ENCODE peak calls at places on chromosome 10, in ten cellular contexts. X is uterus, V is heart left ventricle, O is ovary, D is sigmoid colon, L is testis, U is K562, H is esophagus squamous epithelium, E is breast epithelium, Y is IMR-90. C is an unnamed sample.

GRCh38 chr10:50992972-50993766 is 81.1 kb upstream of the PRKG1 start:
- DNase-seq in X (peak), V (peak), O (peak), D (no peak), L (peak), U (no peak), H (no peak), E (no peak), Y (peak), C (no peak)

GRCh38 chr10:119754085-119754484 is 28.2 kb downstream of the INPP5F start:
- DNase-seq in X (no peak), V (no peak), O (no peak), D (no peak), L (no peak), U (no peak), H (no peak), E (no peak), Y (no peak), C (no peak)

GRCh38 chr10:18104223-18104872 is 35.9 kb upstream of the CACNB2 start:
- DNase-seq in X (peak), V (peak), O (peak), D (no peak), L (peak), U (peak), H (no peak), E (no peak), Y (peak), C (peak)

GRCh38 chr10:45419673-45420020 is 45.6 kb downstream of the ALOX5 start:
- DNase-seq in X (no peak), V (peak), O (no peak), D (no peak), L (no peak), U (peak), H (no peak), E (no peak), Y (no peak), C (no peak)

GRCh38 chr10:30463944-30464451 is 30.0 kb downstream of the MAP3K8 start:
- DNase-seq in X (no peak), V (no peak), O (no peak), D (no peak), L (no peak), U (no peak), H (no peak), E (no peak), Y (peak), C (no peak)

GRCh38 chr10:91271886-91272285 is 51.4 kb downstream of the PCGF5 start:
- DNase-seq in X (no peak), V (no peak), O (no peak), D (no peak), L (no peak), U (no peak), H (no peak), E (no peak), Y (peak), C (no peak)

GRCh38 chr10:71828702-71829101 is 22.3 kb downstream of the PSAP start:
- DNase-seq in X (no peak), V (peak), O (no peak), D (no peak), L (no peak), U (no peak), H (no peak), E (no peak), Y (no peak), C (no peak)

GRCh38 chr10:91603931-91604331 is 28.9 kb downstream of the PPP1R3C start:
- DNase-seq in X (no peak), V (no peak), O (no peak), D (no peak), L (no peak), U (no peak), H (no peak), E (no peak), Y (no peak), C (no peak)

GRCh38 chr10:102344067-102344466 is 51.4 kb upstream of the NFKB2 start:
- DNase-seq in X (no peak), V (no peak), O (no peak), D (no peak), L (no peak), U (no peak), H (no peak), E (no peak), Y (peak), C (no peak)

GRCh38 chr10:120336910-120337540 is 120.0 kb upstream of the PLPP4 start:
- DNase-seq in X (no peak), V (no peak), O (no peak), D (no peak), L (peak), U (peak), H (no peak), E (no peak), Y (peak), C (peak)

GRCh38 chr10:3180361-3180760 is 7.8 kb upstream of the PITRM1 start:
- DNase-seq in X (no peak), V (no peak), O (no peak), D (no peak), L (peak), U (no peak), H (no peak), E (no peak), Y (no peak), C (peak)

GRCh38 chr10:81127931-81128330 is 590.2 kb downstream of the SH2D4B start:
- DNase-seq in X (no peak), V (no peak), O (no peak), D (no peak), L (no peak), U (no peak), H (no peak), E (no peak), Y (no peak), C (no peak)

GRCh38 chr10:1382711-1383110 is 326.5 kb downstream of the WDR37 start:
- DNase-seq in X (no peak), V (no peak), O (no peak), D (no peak), L (peak), U (no peak), H (no peak), E (peak), Y (no peak), C (peak)

GRCh38 chr10:31754803-31755624 is 173.6 kb downstream of the ARHGAP12 start:
- DNase-seq in X (no peak), V (peak), O (no peak), D (peak), L (no peak), U (no peak), H (no peak), E (peak), Y (no peak), C (no peak)

DNA sequence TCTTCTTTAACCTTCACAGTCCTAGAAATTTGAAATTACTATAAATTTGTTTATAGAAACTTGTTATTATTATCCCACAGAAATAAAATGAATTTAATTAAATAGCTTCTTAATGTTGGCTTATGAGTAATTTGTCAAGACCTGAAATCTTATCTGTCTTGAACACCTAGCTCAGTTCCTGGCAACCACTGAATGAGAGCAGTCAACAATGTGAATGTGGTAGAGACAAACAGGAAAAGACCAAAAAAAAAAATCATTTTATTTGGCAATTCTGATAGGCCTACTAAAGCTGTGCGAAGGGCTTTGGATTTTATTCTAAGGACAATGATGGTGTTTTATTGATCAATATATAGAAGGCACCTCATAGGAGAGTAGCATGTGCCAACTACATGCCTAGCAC is 127.7 kb upstream of the RSU1 start:
- DNase-seq in X (no peak), V (no peak), O (no peak), D (no peak), L (no peak), U (no peak), H (no peak), E (no peak), Y (no peak), C (no peak)
- H3K4me3 ChIP-seq in X (no peak), V (no peak), O (no peak), D (no peak), L (no peak), U (no peak), H (no peak), E (no peak), Y (no peak), C (no peak)

GRCh38 chr10:114404171-114405010 is at the start of gene AFAP1L2:
- DNase-seq in X (peak), V (peak), O (peak), D (peak), L (no peak), U (peak), H (no peak), E (no peak), Y (no peak), C (no peak)
- TF ChIP-seq POLR2A in X (peak), V (no peak), O (peak), D (no peak), L (no peak), U (no peak), H (no peak), E (peak), Y (no peak), C (no peak)

GRCh38 chr10:100970076-100970913 is 991 bp downstream of the SEMA4G start:
- DNase-seq in X (no peak), V (no peak), O (peak), D (peak), L (peak), U (peak), H (no peak), E (peak), Y (no peak), C (no peak)
- H3K4me3 ChIP-seq in X (peak), V (no peak), O (peak), D (peak), L (peak), U (peak), H (peak), E (peak), Y (peak), C (no peak)

DNA sequence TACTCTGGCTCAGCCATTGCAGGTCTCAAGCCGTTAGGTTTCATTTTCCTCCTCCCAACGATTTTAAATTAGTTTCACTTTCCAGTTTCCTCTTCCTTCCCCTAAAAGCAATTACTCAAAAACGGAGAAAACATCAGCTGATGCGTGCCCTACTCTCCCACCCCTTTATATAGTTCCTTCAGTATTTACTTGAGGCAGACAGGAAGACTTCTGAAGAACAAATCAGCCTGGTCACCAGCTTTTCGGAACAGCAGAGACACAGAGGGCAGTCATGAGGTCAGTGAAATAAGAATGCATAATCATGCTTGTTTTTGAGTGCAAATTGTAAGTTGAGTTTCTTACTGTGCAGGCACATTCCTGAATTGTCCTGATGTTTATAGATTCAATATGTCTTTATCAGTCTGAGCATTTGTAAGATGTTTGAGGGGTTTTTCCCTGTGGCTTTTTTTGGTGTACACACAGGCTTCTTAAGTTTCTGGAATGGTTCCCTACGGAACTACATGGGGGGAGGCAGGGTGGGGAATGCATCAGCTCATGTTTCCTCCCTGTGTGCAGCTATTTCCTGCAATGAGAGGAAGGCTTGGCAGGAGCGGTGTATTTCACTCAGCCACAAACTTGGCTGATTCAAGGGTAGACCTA is at the start of gene IFIT3:
- DNase-seq in X (peak), V (peak), O (peak), D (peak), L (peak), U (peak), H (no peak), E (peak), Y (peak), C (no peak)
- TF ChIP-seq POLR2A in X (no peak), V (no peak), O (no peak), D (peak), L (no peak), U (peak), H (no peak), E (no peak), Y (no peak), C (no peak)

DNA sequence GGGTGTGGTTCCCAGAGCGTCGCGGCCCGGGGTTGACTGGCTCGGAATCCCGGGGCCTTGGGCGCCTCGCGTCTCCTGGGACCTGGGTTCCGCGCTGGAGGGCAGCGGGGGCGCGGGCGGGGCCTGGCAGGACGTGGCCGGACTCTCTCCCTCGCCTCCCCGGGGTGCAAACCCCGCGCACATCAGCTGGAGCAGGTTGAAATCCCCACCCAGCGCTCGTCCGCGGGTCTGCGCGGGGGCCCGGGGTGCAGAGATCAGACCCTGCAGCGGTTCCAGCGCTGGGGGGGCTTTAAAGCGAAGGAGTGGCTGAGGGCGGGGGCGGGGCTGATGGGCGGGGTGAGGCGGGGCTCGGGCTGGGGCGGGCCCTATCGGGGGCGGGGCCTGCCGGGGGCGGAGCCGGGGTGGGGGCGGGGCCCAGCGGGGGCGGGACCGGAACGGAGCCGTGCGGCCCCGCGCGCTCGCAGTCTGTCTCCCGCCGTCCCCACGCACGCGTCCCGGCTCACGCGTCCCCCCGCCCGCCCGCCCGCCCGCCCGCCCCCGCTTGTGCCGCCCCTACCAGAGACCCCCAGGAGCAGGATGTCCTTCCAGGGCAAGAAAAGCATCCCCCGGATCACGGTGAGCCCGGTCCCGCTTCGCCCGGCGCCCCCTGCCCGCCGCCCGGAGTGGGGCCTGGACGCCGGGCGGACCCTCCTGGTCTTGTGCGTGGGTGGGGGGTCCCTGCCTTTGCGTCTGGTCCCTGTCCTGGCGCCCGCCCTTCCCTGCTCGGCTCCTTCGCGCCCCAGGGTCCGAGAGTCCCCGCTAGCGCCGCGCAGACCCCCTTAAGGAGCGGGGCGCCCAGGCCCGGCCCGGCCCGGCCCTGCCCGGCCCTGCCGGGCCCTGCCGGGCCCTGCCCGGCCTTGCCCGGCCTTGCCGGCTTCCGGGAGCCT is at the start of gene DPYSL4:
- DNase-seq in X (no peak), V (no peak), O (no peak), D (no peak), L (peak), U (peak), H (no peak), E (no peak), Y (no peak), C (no peak)
- H3K4me3 ChIP-seq in X (no peak), V (peak), O (peak), D (peak), L (peak), U (no peak), H (peak), E (peak), Y (peak), C (no peak)

GRCh38 chr10:59229451-59229850 is 53.0 kb downstream of the PHYHIPL start:
- DNase-seq in X (no peak), V (no peak), O (no peak), D (no peak), L (no peak), U (no peak), H (no peak), E (no peak), Y (no peak), C (no peak)

GRCh38 chr10:59222788-59223187 is 46.3 kb downstream of the PHYHIPL start:
- DNase-seq in X (no peak), V (no peak), O (no peak), D (no peak), L (no peak), U (no peak), H (no peak), E (no peak), Y (peak), C (no peak)

GRCh38 chr10:59225211-59225610 is 48.8 kb downstream of the PHYHIPL start:
- DNase-seq in X (no peak), V (no peak), O (no peak), D (no peak), L (no peak), U (no peak), H (no peak), E (no peak), Y (no peak), C (no peak)

GRCh38 chr10:59227136-59227673 is 50.8 kb downstream of the PHYHIPL start:
- DNase-seq in X (no peak), V (no peak), O (no peak), D (no peak), L (no peak), U (no peak), H (no peak), E (no peak), Y (no peak), C (no peak)
- TF ChIP-seq POLR2A in X (no peak), V (no peak), O (no peak), D (no peak), L (no peak), U (no peak), H (no peak), E (no peak), Y (no peak), C (no peak)

GRCh38 chr10:69086131-69086530 is 1.8 kb upstream of the SRGN start:
- DNase-seq in X (no peak), V (peak), O (no peak), D (no peak), L (no peak), U (no peak), H (no peak), E (no peak), Y (no peak), C (no peak)

GRCh38 chr10:69089638-69090599 is 2.0 kb downstream of the SRGN start:
- DNase-seq in X (peak), V (no peak), O (no peak), D (no peak), L (no peak), U (no peak), H (no peak), E (peak), Y (peak), C (peak)

GRCh38 chr10:69087600-69088470 is at the start of gene SRGN:
- DNase-seq in X (peak), V (peak), O (peak), D (peak), L (peak), U (no peak), H (peak), E (peak), Y (peak), C (peak)

GRCh38 chr10:69088801-69089501 is 1.0 kb downstream of the SRGN start:
- DNase-seq in X (no peak), V (no peak), O (no peak), D (no peak), L (no peak), U (peak), H (no peak), E (no peak), Y (peak), C (no peak)

GRCh38 chr10:69088471-69088769 is 517 bp downstream of the SRGN start:
- DNase-seq in X (no peak), V (no peak), O (no peak), D (no peak), L (no peak), U (no peak), H (no peak), E (no peak), Y (no peak), C (no peak)
- H3K4me3 ChIP-seq in X (peak), V (peak), O (peak), D (peak), L (peak), U (peak), H (peak), E (peak), Y (no peak), C (peak)

DNA sequence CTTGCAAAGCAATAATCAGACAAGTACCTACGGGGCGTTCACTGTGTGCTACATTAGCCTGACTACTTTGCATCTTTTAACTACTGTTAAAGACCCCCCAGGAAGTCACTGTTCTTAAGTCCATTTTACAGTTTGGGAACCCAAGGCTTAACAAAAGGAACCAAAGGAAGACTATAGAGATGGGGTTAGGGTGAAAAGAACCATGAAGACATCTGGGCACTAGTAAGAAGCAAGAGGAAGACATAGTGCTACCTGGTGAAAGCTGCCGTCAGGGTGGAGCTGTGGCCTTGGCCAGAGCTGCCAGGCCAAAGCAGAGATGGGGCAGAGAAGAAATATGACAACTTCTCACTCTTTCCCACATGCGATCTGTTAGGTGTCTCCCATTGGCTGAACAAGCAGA is 85.3 kb downstream of the ARID5B start:
- DNase-seq in X (no peak), V (no peak), O (no peak), D (no peak), L (no peak), U (no peak), H (no peak), E (no peak), Y (no peak), C (no peak)
- TF ChIP-seq POLR2A in X (no peak), V (no peak), O (no peak), D (no peak), L (no peak), U (no peak), H (no peak), E (no peak), Y (no peak), C (no peak)

GRCh38 chr10:95908450-95908849 is 675 bp downstream of the CC2D2B start:
- DNase-seq in X (no peak), V (no peak), O (no peak), D (no peak), L (no peak), U (no peak), H (no peak), E (no peak), Y (no peak), C (no peak)
- H3K4me3 ChIP-seq in X (no peak), V (no peak), O (no peak), D (peak), L (peak), U (no peak), H (peak), E (no peak), Y (no peak), C (no peak)